ENCODE peak calls at places on chromosomes 7 and 10, in seven cellular contexts. One of them, this sample, is unnamed.

GRCh38 chr10:91880310-91880709 is 29.0 kb downstream of the FGFBP3 start:
- DNase-seq in NCI-H2171 treated with DMSO at 0.1 percent for 48 hours: no peak
- DNase-seq in RCC 7860: no peak
- DNase-seq in activated T-cell treated with anti-CD3 and anti-CD28 coated beads for 24 hours: no peak
- DNase-seq in cardiac muscle cell: no peak
- DNase-seq in astrocyte of the spinal cord: no peak
- DNase-seq in activated T-helper 1 cell treated with anti-CD3 and anti-CD28 coated beads, Interleukin-2, amount 50 U/mL, for 16 hours: no peak
- DNase-seq in this sample: no peak

GRCh38 chr7:139626817-139627216 is 103.3 kb downstream of the CLEC2L start:
- DNase-seq in NCI-H2171 treated with DMSO at 0.1 percent for 48 hours: no peak
- DNase-seq in RCC 7860: no peak
- DNase-seq in activated T-cell treated with anti-CD3 and anti-CD28 coated beads for 24 hours: no peak
- DNase-seq in cardiac muscle cell: no peak
- DNase-seq in astrocyte of the spinal cord: no peak
- DNase-seq in activated T-helper 1 cell treated with anti-CD3 and anti-CD28 coated beads, Interleukin-2, amount 50 U/mL, for 16 hours: no peak
- DNase-seq in this sample: no peak

GRCh38 chr7:17769918-17770317 is 170.4 kb downstream of the SNX13 start:
- DNase-seq in NCI-H2171 treated with DMSO at 0.1 percent for 48 hours: peak; percentile 72
- DNase-seq in RCC 7860: peak; percentile 50
- DNase-seq in activated T-cell treated with anti-CD3 and anti-CD28 coated beads for 24 hours: peak; percentile 30
- DNase-seq in cardiac muscle cell: peak; percentile 81
- DNase-seq in astrocyte of the spinal cord: peak; percentile 73
- DNase-seq in activated T-helper 1 cell treated with anti-CD3 and anti-CD28 coated beads, Interleukin-2, amount 50 U/mL, for 16 hours: peak; percentile 6
- DNase-seq in this sample: no peak

GRCh38 chr7:157691521-157692155 is 354.8 kb downstream of the DNAJB6 start:
- DNase-seq in NCI-H2171 treated with DMSO at 0.1 percent for 48 hours: peak; percentile 37
- DNase-seq in RCC 7860: no peak
- DNase-seq in activated T-cell treated with anti-CD3 and anti-CD28 coated beads for 24 hours: no peak
- DNase-seq in cardiac muscle cell: no peak
- DNase-seq in astrocyte of the spinal cord: no peak
- DNase-seq in activated T-helper 1 cell treated with anti-CD3 and anti-CD28 coated beads, Interleukin-2, amount 50 U/mL, for 16 hours: no peak
- DNase-seq in this sample: no peak

GRCh38 chr10:95964786-95965185 is 57.0 kb downstream of the CC2D2B start:
- DNase-seq in NCI-H2171 treated with DMSO at 0.1 percent for 48 hours: peak; percentile 25
- DNase-seq in RCC 7860: no peak
- DNase-seq in activated T-cell treated with anti-CD3 and anti-CD28 coated beads for 24 hours: no peak
- DNase-seq in cardiac muscle cell: no peak
- DNase-seq in astrocyte of the spinal cord: no peak
- DNase-seq in activated T-helper 1 cell treated with anti-CD3 and anti-CD28 coated beads, Interleukin-2, amount 50 U/mL, for 16 hours: no peak
- DNase-seq in this sample: no peak

GRCh38 chr7:41130596-41131236 is 572.2 kb downstream of the INHBA start:
- DNase-seq in NCI-H2171 treated with DMSO at 0.1 percent for 48 hours: peak; percentile 92
- DNase-seq in RCC 7860: no peak
- DNase-seq in activated T-cell treated with anti-CD3 and anti-CD28 coated beads for 24 hours: no peak
- DNase-seq in cardiac muscle cell: no peak
- DNase-seq in astrocyte of the spinal cord: no peak
- DNase-seq in activated T-helper 1 cell treated with anti-CD3 and anti-CD28 coated beads, Interleukin-2, amount 50 U/mL, for 16 hours: no peak
- DNase-seq in this sample: no peak

GRCh38 chr10:97887399-97887798 is 37.8 kb downstream of the GOLGA7B start:
- DNase-seq in NCI-H2171 treated with DMSO at 0.1 percent for 48 hours: no peak
- DNase-seq in RCC 7860: peak; percentile 19
- DNase-seq in activated T-cell treated with anti-CD3 and anti-CD28 coated beads for 24 hours: no peak
- DNase-seq in cardiac muscle cell: no peak
- DNase-seq in astrocyte of the spinal cord: no peak
- DNase-seq in activated T-helper 1 cell treated with anti-CD3 and anti-CD28 coated beads, Interleukin-2, amount 50 U/mL, for 16 hours: no peak
- DNase-seq in this sample: no peak

GRCh38 chr7:21911341-21911875 is 34.3 kb downstream of the CDCA7L start:
- DNase-seq in NCI-H2171 treated with DMSO at 0.1 percent for 48 hours: no peak
- DNase-seq in RCC 7860: no peak
- DNase-seq in activated T-cell treated with anti-CD3 and anti-CD28 coated beads for 24 hours: no peak
- DNase-seq in cardiac muscle cell: no peak
- DNase-seq in astrocyte of the spinal cord: peak; percentile 22
- DNase-seq in activated T-helper 1 cell treated with anti-CD3 and anti-CD28 coated beads, Interleukin-2, amount 50 U/mL, for 16 hours: no peak
- DNase-seq in this sample: no peak

GRCh38 chr7:128912281-128912680 is 1.8 kb upstream of the KCP start:
- DNase-seq in NCI-H2171 treated with DMSO at 0.1 percent for 48 hours: no peak
- DNase-seq in RCC 7860: no peak
- DNase-seq in activated T-cell treated with anti-CD3 and anti-CD28 coated beads for 24 hours: no peak
- DNase-seq in cardiac muscle cell: no peak
- DNase-seq in astrocyte of the spinal cord: no peak
- DNase-seq in activated T-helper 1 cell treated with anti-CD3 and anti-CD28 coated beads, Interleukin-2, amount 50 U/mL, for 16 hours: no peak
- DNase-seq in this sample: no peak

GRCh38 chr10:4242561-4243035 is 457.6 kb upstream of the KLF6 start:
- DNase-seq in NCI-H2171 treated with DMSO at 0.1 percent for 48 hours: no peak
- DNase-seq in RCC 7860: peak; percentile 91
- DNase-seq in activated T-cell treated with anti-CD3 and anti-CD28 coated beads for 24 hours: no peak
- DNase-seq in cardiac muscle cell: peak; percentile 11
- DNase-seq in astrocyte of the spinal cord: peak; percentile 98
- DNase-seq in activated T-helper 1 cell treated with anti-CD3 and anti-CD28 coated beads, Interleukin-2, amount 50 U/mL, for 16 hours: no peak
- DNase-seq in this sample: no peak

GRCh38 chr10:115417585-115418265 is 324.6 kb downstream of the ATRNL1 start:
- DNase-seq in NCI-H2171 treated with DMSO at 0.1 percent for 48 hours: peak; percentile 12
- DNase-seq in RCC 7860: peak; percentile 49
- DNase-seq in activated T-cell treated with anti-CD3 and anti-CD28 coated beads for 24 hours: no peak
- DNase-seq in cardiac muscle cell: peak; percentile 64
- DNase-seq in astrocyte of the spinal cord: peak; percentile 50
- DNase-seq in activated T-helper 1 cell treated with anti-CD3 and anti-CD28 coated beads, Interleukin-2, amount 50 U/mL, for 16 hours: no peak
- DNase-seq in this sample: no peak

GRCh38 chr7:133365892-133366291 is 113.0 kb downstream of the EXOC4 start:
- DNase-seq in NCI-H2171 treated with DMSO at 0.1 percent for 48 hours: no peak
- DNase-seq in RCC 7860: no peak
- DNase-seq in activated T-cell treated with anti-CD3 and anti-CD28 coated beads for 24 hours: no peak
- DNase-seq in cardiac muscle cell: no peak
- DNase-seq in astrocyte of the spinal cord: peak; percentile 38
- DNase-seq in activated T-helper 1 cell treated with anti-CD3 and anti-CD28 coated beads, Interleukin-2, amount 50 U/mL, for 16 hours: no peak
- DNase-seq in this sample: peak; percentile 31

GRCh38 chr10:113603057-113603777 is 50.4 kb downstream of the HABP2 start:
- DNase-seq in NCI-H2171 treated with DMSO at 0.1 percent for 48 hours: no peak
- DNase-seq in RCC 7860: no peak
- DNase-seq in activated T-cell treated with anti-CD3 and anti-CD28 coated beads for 24 hours: no peak
- DNase-seq in cardiac muscle cell: no peak
- DNase-seq in astrocyte of the spinal cord: no peak
- DNase-seq in activated T-helper 1 cell treated with anti-CD3 and anti-CD28 coated beads, Interleukin-2, amount 50 U/mL, for 16 hours: no peak
- DNase-seq in this sample: no peak

GRCh38 chr7:85102813-85103350 is 84.0 kb downstream of the SEMA3D start:
- DNase-seq in NCI-H2171 treated with DMSO at 0.1 percent for 48 hours: no peak
- DNase-seq in RCC 7860: no peak
- DNase-seq in activated T-cell treated with anti-CD3 and anti-CD28 coated beads for 24 hours: no peak
- DNase-seq in cardiac muscle cell: no peak
- DNase-seq in astrocyte of the spinal cord: peak; percentile 73
- DNase-seq in activated T-helper 1 cell treated with anti-CD3 and anti-CD28 coated beads, Interleukin-2, amount 50 U/mL, for 16 hours: no peak
- DNase-seq in this sample: no peak

GRCh38 chr7:132381742-132382472 is 194.4 kb downstream of the PLXNA4 start:
- DNase-seq in NCI-H2171 treated with DMSO at 0.1 percent for 48 hours: no peak
- DNase-seq in RCC 7860: no peak
- DNase-seq in activated T-cell treated with anti-CD3 and anti-CD28 coated beads for 24 hours: no peak
- DNase-seq in cardiac muscle cell: peak; percentile 33
- DNase-seq in astrocyte of the spinal cord: peak; percentile 25
- DNase-seq in activated T-helper 1 cell treated with anti-CD3 and anti-CD28 coated beads, Interleukin-2, amount 50 U/mL, for 16 hours: no peak
- DNase-seq in this sample: peak; percentile 56

GRCh38 chr7:16260236-16260728 is 161.1 kb downstream of the CRPPA start:
- DNase-seq in NCI-H2171 treated with DMSO at 0.1 percent for 48 hours: no peak
- DNase-seq in RCC 7860: no peak
- DNase-seq in activated T-cell treated with anti-CD3 and anti-CD28 coated beads for 24 hours: no peak
- DNase-seq in cardiac muscle cell: no peak
- DNase-seq in astrocyte of the spinal cord: no peak
- DNase-seq in activated T-helper 1 cell treated with anti-CD3 and anti-CD28 coated beads, Interleukin-2, amount 50 U/mL, for 16 hours: no peak
- DNase-seq in this sample: no peak

GRCh38 chr7:72751978-72752377 is 76.0 kb downstream of the TYW1B start:
- DNase-seq in NCI-H2171 treated with DMSO at 0.1 percent for 48 hours: no peak
- DNase-seq in RCC 7860: no peak
- DNase-seq in activated T-cell treated with anti-CD3 and anti-CD28 coated beads for 24 hours: no peak
- DNase-seq in cardiac muscle cell: peak; percentile 38
- DNase-seq in astrocyte of the spinal cord: no peak
- DNase-seq in activated T-helper 1 cell treated with anti-CD3 and anti-CD28 coated beads, Interleukin-2, amount 50 U/mL, for 16 hours: no peak
- DNase-seq in this sample: no peak

GRCh38 chr7:110774066-110774465 is 316.9 kb upstream of the LRRN3 start:
- DNase-seq in NCI-H2171 treated with DMSO at 0.1 percent for 48 hours: no peak
- DNase-seq in RCC 7860: no peak
- DNase-seq in activated T-cell treated with anti-CD3 and anti-CD28 coated beads for 24 hours: no peak
- DNase-seq in cardiac muscle cell: no peak
- DNase-seq in astrocyte of the spinal cord: no peak
- DNase-seq in activated T-helper 1 cell treated with anti-CD3 and anti-CD28 coated beads, Interleukin-2, amount 50 U/mL, for 16 hours: no peak
- DNase-seq in this sample: no peak

GRCh38 chr7:30412810-30413504 is 65.6 kb downstream of the NOD1 start:
- DNase-seq in NCI-H2171 treated with DMSO at 0.1 percent for 48 hours: peak; percentile 39
- DNase-seq in RCC 7860: peak; percentile 77
- DNase-seq in activated T-cell treated with anti-CD3 and anti-CD28 coated beads for 24 hours: no peak
- DNase-seq in cardiac muscle cell: peak; percentile 76
- DNase-seq in astrocyte of the spinal cord: peak; percentile 85
- DNase-seq in activated T-helper 1 cell treated with anti-CD3 and anti-CD28 coated beads, Interleukin-2, amount 50 U/mL, for 16 hours: no peak
- DNase-seq in this sample: peak; percentile 82

GRCh38 chr10:11677480-11677879 is 64.7 kb upstream of the ECHDC3 start:
- DNase-seq in NCI-H2171 treated with DMSO at 0.1 percent for 48 hours: no peak
- DNase-seq in RCC 7860: no peak
- DNase-seq in activated T-cell treated with anti-CD3 and anti-CD28 coated beads for 24 hours: no peak
- DNase-seq in cardiac muscle cell: no peak
- DNase-seq in astrocyte of the spinal cord: no peak
- DNase-seq in activated T-helper 1 cell treated with anti-CD3 and anti-CD28 coated beads, Interleukin-2, amount 50 U/mL, for 16 hours: no peak
- DNase-seq in this sample: no peak

GRCh38 chr10:784377-784758 is 94.9 kb upstream of the DIP2C start:
- DNase-seq in NCI-H2171 treated with DMSO at 0.1 percent for 48 hours: peak; percentile 23
- DNase-seq in RCC 7860: peak; percentile 17
- DNase-seq in activated T-cell treated with anti-CD3 and anti-CD28 coated beads for 24 hours: no peak
- DNase-seq in cardiac muscle cell: peak; percentile 52
- DNase-seq in astrocyte of the spinal cord: no peak
- DNase-seq in activated T-helper 1 cell treated with anti-CD3 and anti-CD28 coated beads, Interleukin-2, amount 50 U/mL, for 16 hours: no peak
- DNase-seq in this sample: no peak

GRCh38 chr7:66682350-66683093 is 53.8 kb downstream of the KCTD7 start:
- DNase-seq in NCI-H2171 treated with DMSO at 0.1 percent for 48 hours: no peak
- DNase-seq in RCC 7860: peak; percentile 27
- DNase-seq in activated T-cell treated with anti-CD3 and anti-CD28 coated beads for 24 hours: no peak
- DNase-seq in cardiac muscle cell: peak; percentile 11
- DNase-seq in astrocyte of the spinal cord: no peak
- DNase-seq in activated T-helper 1 cell treated with anti-CD3 and anti-CD28 coated beads, Interleukin-2, amount 50 U/mL, for 16 hours: no peak
- DNase-seq in this sample: no peak

GRCh38 chr7:21923663-21924062 is 22.0 kb downstream of the CDCA7L start:
- DNase-seq in NCI-H2171 treated with DMSO at 0.1 percent for 48 hours: peak; percentile 47
- DNase-seq in RCC 7860: no peak
- DNase-seq in activated T-cell treated with anti-CD3 and anti-CD28 coated beads for 24 hours: no peak
- DNase-seq in cardiac muscle cell: peak; percentile 68
- DNase-seq in astrocyte of the spinal cord: peak; percentile 59
- DNase-seq in activated T-helper 1 cell treated with anti-CD3 and anti-CD28 coated beads, Interleukin-2, amount 50 U/mL, for 16 hours: no peak
- DNase-seq in this sample: no peak

GRCh38 chr7:18637516-18637915 is 142.0 kb downstream of the HDAC9 start:
- DNase-seq in NCI-H2171 treated with DMSO at 0.1 percent for 48 hours: no peak
- DNase-seq in RCC 7860: no peak
- DNase-seq in activated T-cell treated with anti-CD3 and anti-CD28 coated beads for 24 hours: no peak
- DNase-seq in cardiac muscle cell: no peak
- DNase-seq in astrocyte of the spinal cord: no peak
- DNase-seq in activated T-helper 1 cell treated with anti-CD3 and anti-CD28 coated beads, Interleukin-2, amount 50 U/mL, for 16 hours: no peak
- DNase-seq in this sample: no peak

GRCh38 chr7:7699970-7700369 is 18.4 kb downstream of the RPA3 start:
- DNase-seq in NCI-H2171 treated with DMSO at 0.1 percent for 48 hours: no peak
- DNase-seq in RCC 7860: no peak
- DNase-seq in activated T-cell treated with anti-CD3 and anti-CD28 coated beads for 24 hours: no peak
- DNase-seq in cardiac muscle cell: no peak
- DNase-seq in astrocyte of the spinal cord: no peak
- DNase-seq in activated T-helper 1 cell treated with anti-CD3 and anti-CD28 coated beads, Interleukin-2, amount 50 U/mL, for 16 hours: no peak
- DNase-seq in this sample: no peak

GRCh38 chr10:60952846-60953220 is 8.8 kb upstream of the RHOBTB1 start:
- DNase-seq in NCI-H2171 treated with DMSO at 0.1 percent for 48 hours: no peak
- DNase-seq in RCC 7860: no peak
- DNase-seq in activated T-cell treated with anti-CD3 and anti-CD28 coated beads for 24 hours: no peak
- DNase-seq in cardiac muscle cell: no peak
- DNase-seq in astrocyte of the spinal cord: no peak
- DNase-seq in activated T-helper 1 cell treated with anti-CD3 and anti-CD28 coated beads, Interleukin-2, amount 50 U/mL, for 16 hours: no peak
- DNase-seq in this sample: no peak

GRCh38 chr7:116218051-116218645 is 7.8 kb downstream of the TES start:
- DNase-seq in NCI-H2171 treated with DMSO at 0.1 percent for 48 hours: no peak
- DNase-seq in RCC 7860: peak; percentile 96
- DNase-seq in activated T-cell treated with anti-CD3 and anti-CD28 coated beads for 24 hours: no peak
- DNase-seq in cardiac muscle cell: no peak
- DNase-seq in astrocyte of the spinal cord: peak; percentile 89
- DNase-seq in activated T-helper 1 cell treated with anti-CD3 and anti-CD28 coated beads, Interleukin-2, amount 50 U/mL, for 16 hours: no peak
- DNase-seq in this sample: no peak

GRCh38 chr10:82981137-82981723 is 1106.2 kb downstream of the NRG3 start:
- DNase-seq in NCI-H2171 treated with DMSO at 0.1 percent for 48 hours: peak; percentile 95
- DNase-seq in RCC 7860: peak; percentile 80
- DNase-seq in activated T-cell treated with anti-CD3 and anti-CD28 coated beads for 24 hours: no peak
- DNase-seq in cardiac muscle cell: no peak
- DNase-seq in astrocyte of the spinal cord: peak; percentile 86
- DNase-seq in activated T-helper 1 cell treated with anti-CD3 and anti-CD28 coated beads, Interleukin-2, amount 50 U/mL, for 16 hours: no peak
- DNase-seq in this sample: no peak

GRCh38 chr10:59887972-59888640 is 18.2 kb downstream of the CCDC6 start:
- DNase-seq in NCI-H2171 treated with DMSO at 0.1 percent for 48 hours: no peak
- DNase-seq in RCC 7860: no peak
- DNase-seq in activated T-cell treated with anti-CD3 and anti-CD28 coated beads for 24 hours: no peak
- DNase-seq in cardiac muscle cell: no peak
- DNase-seq in astrocyte of the spinal cord: no peak
- DNase-seq in activated T-helper 1 cell treated with anti-CD3 and anti-CD28 coated beads, Interleukin-2, amount 50 U/mL, for 16 hours: no peak
- DNase-seq in this sample: no peak